ENCODE peak calls at places on chromosomes 4 and X, in five cellular contexts. D is mucosa of descending colon, Z is germinal center, S is tibial nerve, P is posterior cingulate gyrus. X is an unnamed sample.

GRCh38 chrX:46573896-46574336 is 351 bp downstream of the CHST7 start:
- DNase-seq in D (peak; percentile 68), Z (peak; percentile 36), S (peak; percentile 25), P (peak; percentile 33), X (no peak)

GRCh38 chr4:125489952-125490690 is 175.4 kb downstream of the FAT4 start:
- DNase-seq in D (no peak), Z (no peak), S (no peak), P (no peak), X (no peak)

GRCh38 chr4:36111180-36111579 is 133.1 kb downstream of the ARAP2 start:
- DNase-seq in D (no peak), Z (no peak), S (no peak), P (no peak), X (no peak)

GRCh38 chr4:6464842-6465588 is 7.4 kb downstream of the PPP2R2C start:
- DNase-seq in D (no peak), Z (no peak), S (no peak), P (no peak), X (no peak)

GRCh38 chr4:152630361-152630760 is 49.4 kb downstream of the TMEM154 start:
- DNase-seq in D (no peak), Z (no peak), S (no peak), P (no peak), X (no peak)

GRCh38 chr4:156193800-156194199 is 240.1 kb upstream of the CTSO start:
- DNase-seq in D (no peak), Z (no peak), S (no peak), P (peak; percentile 45), X (no peak)

GRCh38 chrX:154458954-154459829 is 1.1 kb downstream of the PLXNA3 start:
- DNase-seq in D (peak; percentile 64), Z (peak; percentile 11), S (no peak), P (no peak), X (peak; percentile 5)

GRCh38 chr4:164424852-164425251 is 329.1 kb upstream of the SMIM31 start:
- DNase-seq in D (no peak), Z (no peak), S (no peak), P (no peak), X (no peak)

GRCh38 chr4:147610666-147611065 is 6.5 kb upstream of the TMEM184C start:
- DNase-seq in D (no peak), Z (no peak), S (no peak), P (no peak), X (no peak)

GRCh38 chr4:19807505-19807904 is 444.2 kb upstream of the SLIT2 start:
- DNase-seq in D (no peak), Z (no peak), S (no peak), P (no peak), X (no peak)

X was measured in nucleus accumbens.